ENCODE peak calls at places on chromosomes 1 and 21, in ten cellular contexts. One of them, this sample, is unnamed.
A peak's percentile ranks its signal among the peaks of the same experiment; 100 is the strongest.

GRCh38 chr1:162857850-162858249 is 3.1 kb downstream of the CCDC190 start:
- DNase-seq in IMR-90: peak; percentile 49
- DNase-seq in GM23338: no peak
- DNase-seq in AG04450: no peak
- DNase-seq in keratinocyte: no peak
- DNase-seq in psoas muscle: no peak
- DNase-seq in RWPE1: no peak
- DNase-seq in cardiac muscle cell: no peak
- DNase-seq in upper lobe of right lung: no peak
- DNase-seq in ovary: no peak
- DNase-seq in this sample: no peak

GRCh38 chr1:47437518-47438320 is at the start of gene FOXD2:
- DNase-seq in IMR-90: peak; percentile 66
- DNase-seq in GM23338: peak; percentile 82
- DNase-seq in AG04450: peak; percentile 24
- DNase-seq in keratinocyte: no peak
- DNase-seq in psoas muscle: peak; percentile 92
- DNase-seq in RWPE1: peak; percentile 84
- DNase-seq in cardiac muscle cell: peak; percentile 84
- DNase-seq in upper lobe of right lung: peak; percentile 95
- DNase-seq in ovary: peak; percentile 81
- DNase-seq in this sample: no peak

GRCh38 chr1:239025223-239025622 is 361.1 kb upstream of the CHRM3 start:
- DNase-seq in IMR-90: no peak
- DNase-seq in GM23338: no peak
- DNase-seq in AG04450: no peak
- DNase-seq in keratinocyte: no peak
- DNase-seq in psoas muscle: no peak
- DNase-seq in RWPE1: no peak
- DNase-seq in cardiac muscle cell: no peak
- DNase-seq in upper lobe of right lung: no peak
- DNase-seq in ovary: no peak
- DNase-seq in this sample: no peak

GRCh38 chr1:17588048-17588781 is 48.7 kb downstream of the ARHGEF10L start:
- DNase-seq in IMR-90: peak; percentile 5
- DNase-seq in GM23338: peak; percentile 44
- DNase-seq in AG04450: no peak
- DNase-seq in keratinocyte: no peak
- DNase-seq in psoas muscle: no peak
- DNase-seq in RWPE1: no peak
- DNase-seq in cardiac muscle cell: peak; percentile 84
- DNase-seq in upper lobe of right lung: peak; percentile 75
- DNase-seq in ovary: no peak
- DNase-seq in this sample: no peak

GRCh38 chr1:180181048-180181447 is 26.4 kb downstream of the QSOX1 start:
- DNase-seq in IMR-90: no peak
- DNase-seq in GM23338: peak; percentile 83
- DNase-seq in AG04450: no peak
- DNase-seq in keratinocyte: no peak
- DNase-seq in psoas muscle: no peak
- DNase-seq in RWPE1: no peak
- DNase-seq in cardiac muscle cell: peak; percentile 41
- DNase-seq in upper lobe of right lung: peak; percentile 16
- DNase-seq in ovary: peak; percentile 30
- DNase-seq in this sample: no peak

GRCh38 chr1:10730985-10731384 is 65.5 kb downstream of the CASZ1 start:
- DNase-seq in IMR-90: peak; percentile 69
- DNase-seq in GM23338: no peak
- DNase-seq in AG04450: peak; percentile 15
- DNase-seq in keratinocyte: peak; percentile 38
- DNase-seq in psoas muscle: no peak
- DNase-seq in RWPE1: peak; percentile 24
- DNase-seq in cardiac muscle cell: no peak
- DNase-seq in upper lobe of right lung: no peak
- DNase-seq in ovary: no peak
- DNase-seq in this sample: peak; percentile 70

GRCh38 chr1:2999571-2999970 is 21.7 kb upstream of the ACTRT2 start:
- DNase-seq in IMR-90: no peak
- DNase-seq in GM23338: no peak
- DNase-seq in AG04450: no peak
- DNase-seq in keratinocyte: no peak
- DNase-seq in psoas muscle: no peak
- DNase-seq in RWPE1: no peak
- DNase-seq in cardiac muscle cell: no peak
- DNase-seq in upper lobe of right lung: no peak
- DNase-seq in ovary: no peak
- DNase-seq in this sample: no peak

GRCh38 chr21:45365608-45366241 is 39.2 kb upstream of the COL18A1 start:
- DNase-seq in IMR-90: peak; percentile 68
- DNase-seq in GM23338: peak; percentile 89
- DNase-seq in AG04450: peak; percentile 20
- DNase-seq in keratinocyte: no peak
- DNase-seq in psoas muscle: peak; percentile 46
- DNase-seq in RWPE1: no peak
- DNase-seq in cardiac muscle cell: no peak
- DNase-seq in upper lobe of right lung: no peak
- DNase-seq in ovary: peak; percentile 53
- DNase-seq in this sample: no peak

GRCh38 chr1:220908757-220909156 is 29.5 kb downstream of the HLX start:
- DNase-seq in IMR-90: peak; percentile 44
- DNase-seq in GM23338: peak; percentile 13
- DNase-seq in AG04450: peak; percentile 7
- DNase-seq in keratinocyte: no peak
- DNase-seq in psoas muscle: no peak
- DNase-seq in RWPE1: no peak
- DNase-seq in cardiac muscle cell: no peak
- DNase-seq in upper lobe of right lung: no peak
- DNase-seq in ovary: no peak
- DNase-seq in this sample: no peak

GRCh38 chr1:10680487-10680886 is 116.0 kb downstream of the CASZ1 start:
- DNase-seq in IMR-90: no peak
- DNase-seq in GM23338: no peak
- DNase-seq in AG04450: no peak
- DNase-seq in keratinocyte: no peak
- DNase-seq in psoas muscle: no peak
- DNase-seq in RWPE1: no peak
- DNase-seq in cardiac muscle cell: no peak
- DNase-seq in upper lobe of right lung: peak; percentile 79
- DNase-seq in ovary: no peak
- DNase-seq in this sample: no peak

GRCh38 chr1:14999441-14999840 is 154.1 kb upstream of the TMEM51 start:
- DNase-seq in IMR-90: no peak
- DNase-seq in GM23338: no peak
- DNase-seq in AG04450: no peak
- DNase-seq in keratinocyte: no peak
- DNase-seq in psoas muscle: no peak
- DNase-seq in RWPE1: no peak
- DNase-seq in cardiac muscle cell: no peak
- DNase-seq in upper lobe of right lung: no peak
- DNase-seq in ovary: peak; percentile 71
- DNase-seq in this sample: no peak

GRCh38 chr1:210239295-210240155 is 6.9 kb downstream of the SERTAD4 start:
- DNase-seq in IMR-90: peak; percentile 85
- DNase-seq in GM23338: peak; percentile 66
- DNase-seq in AG04450: peak; percentile 84
- DNase-seq in keratinocyte: no peak
- DNase-seq in psoas muscle: no peak
- DNase-seq in RWPE1: peak; percentile 67
- DNase-seq in cardiac muscle cell: peak; percentile 50
- DNase-seq in upper lobe of right lung: no peak
- DNase-seq in ovary: no peak
- DNase-seq in this sample: no peak

GRCh38 chr1:54160351-54160750 is 7.6 kb upstream of the CDCP2 start:
- DNase-seq in IMR-90: no peak
- DNase-seq in GM23338: no peak
- DNase-seq in AG04450: no peak
- DNase-seq in keratinocyte: no peak
- DNase-seq in psoas muscle: no peak
- DNase-seq in RWPE1: no peak
- DNase-seq in cardiac muscle cell: no peak
- DNase-seq in upper lobe of right lung: no peak
- DNase-seq in ovary: no peak
- DNase-seq in this sample: no peak

GRCh38 chr1:87196110-87196509 is 132.6 kb upstream of the LMO4 start:
- DNase-seq in IMR-90: no peak
- DNase-seq in GM23338: no peak
- DNase-seq in AG04450: no peak
- DNase-seq in keratinocyte: no peak
- DNase-seq in psoas muscle: no peak
- DNase-seq in RWPE1: no peak
- DNase-seq in cardiac muscle cell: no peak
- DNase-seq in upper lobe of right lung: no peak
- DNase-seq in ovary: no peak
- DNase-seq in this sample: no peak

GRCh38 chr1:44924835-44925464 is 61.4 kb downstream of the EIF2B3 start:
- DNase-seq in IMR-90: peak; percentile 95
- DNase-seq in GM23338: peak; percentile 35
- DNase-seq in AG04450: peak; percentile 83
- DNase-seq in keratinocyte: no peak
- DNase-seq in psoas muscle: no peak
- DNase-seq in RWPE1: peak; percentile 70
- DNase-seq in cardiac muscle cell: no peak
- DNase-seq in upper lobe of right lung: no peak
- DNase-seq in ovary: no peak
- DNase-seq in this sample: no peak

GRCh38 chr1:198986442-198986841 is 347.6 kb downstream of the PTPRC start:
- DNase-seq in IMR-90: no peak
- DNase-seq in GM23338: no peak
- DNase-seq in AG04450: no peak
- DNase-seq in keratinocyte: no peak
- DNase-seq in psoas muscle: no peak
- DNase-seq in RWPE1: no peak
- DNase-seq in cardiac muscle cell: no peak
- DNase-seq in upper lobe of right lung: no peak
- DNase-seq in ovary: no peak
- DNase-seq in this sample: no peak

GRCh38 chr1:43309626-43310025 is 8.8 kb downstream of the TIE1 start:
- DNase-seq in IMR-90: peak; percentile 23
- DNase-seq in GM23338: no peak
- DNase-seq in AG04450: no peak
- DNase-seq in keratinocyte: no peak
- DNase-seq in psoas muscle: no peak
- DNase-seq in RWPE1: peak; percentile 23
- DNase-seq in cardiac muscle cell: no peak
- DNase-seq in upper lobe of right lung: peak; percentile 38
- DNase-seq in ovary: no peak
- DNase-seq in this sample: no peak

GRCh38 chr1:235646463-235646862 is 3.1 kb downstream of the GNG4 start:
- DNase-seq in IMR-90: no peak
- DNase-seq in GM23338: no peak
- DNase-seq in AG04450: no peak
- DNase-seq in keratinocyte: no peak
- DNase-seq in psoas muscle: no peak
- DNase-seq in RWPE1: no peak
- DNase-seq in cardiac muscle cell: no peak
- DNase-seq in upper lobe of right lung: no peak
- DNase-seq in ovary: no peak
- DNase-seq in this sample: no peak
- H3K27ac ChIP-seq in IMR-90: no peak overlapping the region
- H3K27ac ChIP-seq in GM23338: no peak overlapping the region
- H3K27ac ChIP-seq in AG04450: no peak overlapping the region
- H3K27ac ChIP-seq in keratinocyte: no peak overlapping the region
- H3K27ac ChIP-seq in psoas muscle: no peak overlapping the region
- H3K27ac ChIP-seq in RWPE1: no peak overlapping the region
- H3K27ac ChIP-seq in cardiac muscle cell: no peak overlapping the region
- H3K27ac ChIP-seq in upper lobe of right lung: no peak overlapping the region
- H3K27ac ChIP-seq in ovary: no peak overlapping the region
- H3K27ac ChIP-seq in this sample: no peak overlapping the region

GRCh38 chr1:200039849-200040479 is 12.5 kb downstream of the NR5A2 start:
- DNase-seq in IMR-90: no peak
- DNase-seq in GM23338: peak; percentile 17
- DNase-seq in AG04450: no peak
- DNase-seq in keratinocyte: no peak
- DNase-seq in psoas muscle: no peak
- DNase-seq in RWPE1: no peak
- DNase-seq in cardiac muscle cell: no peak
- DNase-seq in upper lobe of right lung: no peak
- DNase-seq in ovary: no peak
- DNase-seq in this sample: no peak

GRCh38 chr1:200042437-200043329 is 15.2 kb downstream of the NR5A2 start:
- DNase-seq in IMR-90: no peak
- DNase-seq in GM23338: peak; percentile 71
- DNase-seq in AG04450: no peak
- DNase-seq in keratinocyte: no peak
- DNase-seq in psoas muscle: no peak
- DNase-seq in RWPE1: no peak
- DNase-seq in cardiac muscle cell: no peak
- DNase-seq in upper lobe of right lung: no peak
- DNase-seq in ovary: no peak
- DNase-seq in this sample: no peak

GRCh38 chr1:200040516-200041138 is 13.1 kb downstream of the NR5A2 start:
- DNase-seq in IMR-90: no peak
- DNase-seq in GM23338: peak; percentile 82
- DNase-seq in AG04450: no peak
- DNase-seq in keratinocyte: no peak
- DNase-seq in psoas muscle: no peak
- DNase-seq in RWPE1: no peak
- DNase-seq in cardiac muscle cell: no peak
- DNase-seq in upper lobe of right lung: no peak
- DNase-seq in ovary: no peak
- DNase-seq in this sample: no peak

GRCh38 chr1:200042119-200042436 is 14.6 kb downstream of the NR5A2 start:
- DNase-seq in IMR-90: no peak
- DNase-seq in GM23338: peak; percentile 66
- DNase-seq in AG04450: no peak
- DNase-seq in keratinocyte: no peak
- DNase-seq in psoas muscle: no peak
- DNase-seq in RWPE1: no peak
- DNase-seq in cardiac muscle cell: no peak
- DNase-seq in upper lobe of right lung: no peak
- DNase-seq in ovary: no peak
- DNase-seq in this sample: no peak

GRCh38 chr1:200041337-200042118 is 14.0 kb downstream of the NR5A2 start:
- DNase-seq in IMR-90: no peak
- DNase-seq in GM23338: peak; percentile 74
- DNase-seq in AG04450: no peak
- DNase-seq in keratinocyte: no peak
- DNase-seq in psoas muscle: no peak
- DNase-seq in RWPE1: no peak
- DNase-seq in cardiac muscle cell: no peak
- DNase-seq in upper lobe of right lung: no peak
- DNase-seq in ovary: no peak
- DNase-seq in this sample: no peak
- H3K27ac ChIP-seq in IMR-90: no peak overlapping the region
- H3K27ac ChIP-seq in GM23338: no peak overlapping the region
- H3K27ac ChIP-seq in AG04450: no peak overlapping the region
- H3K27ac ChIP-seq in keratinocyte: no peak overlapping the region
- H3K27ac ChIP-seq in psoas muscle: no peak overlapping the region
- H3K27ac ChIP-seq in RWPE1: no peak overlapping the region
- H3K27ac ChIP-seq in cardiac muscle cell: no peak overlapping the region
- H3K27ac ChIP-seq in upper lobe of right lung: peak overlapping the region; percentile 59
- H3K27ac ChIP-seq in ovary: no peak overlapping the region
- H3K27ac ChIP-seq in this sample: no peak overlapping the region

GRCh38 chr1:24503003-24503751 is 541 bp downstream of the RCAN3 start:
- DNase-seq in IMR-90: no peak
- DNase-seq in GM23338: peak; percentile 45
- DNase-seq in AG04450: no peak
- DNase-seq in keratinocyte: no peak
- DNase-seq in psoas muscle: no peak
- DNase-seq in RWPE1: peak; percentile 32
- DNase-seq in cardiac muscle cell: peak; percentile 20
- DNase-seq in upper lobe of right lung: no peak
- DNase-seq in ovary: no peak
- DNase-seq in this sample: no peak
- H3K27ac ChIP-seq in IMR-90: no peak overlapping the region
- H3K27ac ChIP-seq in GM23338: no peak overlapping the region
- H3K27ac ChIP-seq in AG04450: no peak overlapping the region
- H3K27ac ChIP-seq in keratinocyte: peak overlapping the region; percentile 79
- H3K27ac ChIP-seq in psoas muscle: peak overlapping the region; percentile 32
- H3K27ac ChIP-seq in RWPE1: peak overlapping the region; percentile 82
- H3K27ac ChIP-seq in cardiac muscle cell: no peak overlapping the region
- H3K27ac ChIP-seq in upper lobe of right lung: peak overlapping the region; percentile 90
- H3K27ac ChIP-seq in ovary: no peak overlapping the region
- H3K27ac ChIP-seq in this sample: peak overlapping the region; percentile 85

GRCh38 chr1:151568626-151569088 is 28.5 kb downstream of the TUFT1 start:
- DNase-seq in IMR-90: no peak
- DNase-seq in GM23338: no peak
- DNase-seq in AG04450: no peak
- DNase-seq in keratinocyte: peak; percentile 79
- DNase-seq in psoas muscle: no peak
- DNase-seq in RWPE1: no peak
- DNase-seq in cardiac muscle cell: no peak
- DNase-seq in upper lobe of right lung: no peak
- DNase-seq in ovary: no peak
- DNase-seq in this sample: peak; percentile 36
- H3K27ac ChIP-seq in IMR-90: no peak overlapping the region
- H3K27ac ChIP-seq in GM23338: no peak overlapping the region
- H3K27ac ChIP-seq in AG04450: no peak overlapping the region
- H3K27ac ChIP-seq in keratinocyte: peak overlapping the region; percentile 67
- H3K27ac ChIP-seq in psoas muscle: no peak overlapping the region
- H3K27ac ChIP-seq in RWPE1: peak overlapping the region; percentile 87
- H3K27ac ChIP-seq in cardiac muscle cell: no peak overlapping the region
- H3K27ac ChIP-seq in upper lobe of right lung: no peak overlapping the region
- H3K27ac ChIP-seq in ovary: no peak overlapping the region
- H3K27ac ChIP-seq in this sample: peak overlapping the region; percentile 69

This sample was measured in epithelial cell of prostate.